ENCODE peak calls at places on chromosome 22, in nine cellular contexts. One of them, this sample, is unnamed.

GRCh38 chr22:19287076-19287724 is 4.3 kb downstream of the CLTCL1 start:
- DNase-seq in CD4-positive, alpha-beta memory T cell: no peak
- DNase-seq in SIG-M5: no peak
- DNase-seq in thoracic aorta: no peak
- DNase-seq in Right ventricle myocardium superior: no peak
- DNase-seq in stimulated activated CD4-positive, alpha-beta T cell treated with anti-CD3 and anti-CD28 coated beads, Interleukin-4, amount 100 ng/mL, for 48 hours: no peak
- DNase-seq in PC-3: peak; percentile 54
- DNase-seq in activated CD4-positive, alpha-beta T cell treated with anti-CD3 and anti-CD28 coated beads for 36 hours: no peak
- DNase-seq in HTR-8/SVneo: no peak
- DNase-seq in this sample: no peak

GRCh38 chr22:46239261-46240048 is 10.6 kb downstream of the CDPF1 start:
- DNase-seq in CD4-positive, alpha-beta memory T cell: no peak
- DNase-seq in PC-3: no peak
- DNase-seq in activated CD4-positive, alpha-beta T cell treated with anti-CD3 and anti-CD28 coated beads for 36 hours: no peak
- DNase-seq in stimulated activated CD4-positive, alpha-beta T cell treated with anti-CD3 and anti-CD28 coated beads, Interleukin-4, amount 100 ng/mL, for 48 hours: no peak
- DNase-seq in thoracic aorta: no peak
- DNase-seq in SIG-M5: no peak
- DNase-seq in HTR-8/SVneo: no peak
- DNase-seq in Right ventricle myocardium superior: no peak
- DNase-seq in this sample: no peak

GRCh38 chr22:18000441-18001039 is 23.8 kb downstream of the MICAL3 start:
- DNase-seq in CD4-positive, alpha-beta memory T cell: peak; percentile 12
- DNase-seq in stimulated activated CD4-positive, alpha-beta T cell treated with anti-CD3 and anti-CD28 coated beads, Interleukin-4, amount 100 ng/mL, for 48 hours: no peak
- DNase-seq in PC-3: peak; percentile 9
- DNase-seq in thoracic aorta: no peak
- DNase-seq in SIG-M5: no peak
- DNase-seq in activated CD4-positive, alpha-beta T cell treated with anti-CD3 and anti-CD28 coated beads for 36 hours: peak; percentile 26
- DNase-seq in Right ventricle myocardium superior: peak; percentile 45
- DNase-seq in HTR-8/SVneo: peak; percentile 21
- DNase-seq in this sample: no peak

GRCh38 chr22:17838180-17838865 is 64.1 kb upstream of the BID start:
- DNase-seq in thoracic aorta: no peak
- DNase-seq in HTR-8/SVneo: no peak
- DNase-seq in CD4-positive, alpha-beta memory T cell: no peak
- DNase-seq in SIG-M5: no peak
- DNase-seq in Right ventricle myocardium superior: no peak
- DNase-seq in stimulated activated CD4-positive, alpha-beta T cell treated with anti-CD3 and anti-CD28 coated beads, Interleukin-4, amount 100 ng/mL, for 48 hours: no peak
- DNase-seq in PC-3: no peak
- DNase-seq in activated CD4-positive, alpha-beta T cell treated with anti-CD3 and anti-CD28 coated beads for 36 hours: no peak
- DNase-seq in this sample: no peak

GRCh38 chr22:42286205-42286604 is 15.8 kb upstream of the TCF20 start:
- DNase-seq in CD4-positive, alpha-beta memory T cell: peak; percentile 52
- DNase-seq in stimulated activated CD4-positive, alpha-beta T cell treated with anti-CD3 and anti-CD28 coated beads, Interleukin-4, amount 100 ng/mL, for 48 hours: no peak
- DNase-seq in SIG-M5: no peak
- DNase-seq in PC-3: no peak
- DNase-seq in thoracic aorta: no peak
- DNase-seq in Right ventricle myocardium superior: no peak
- DNase-seq in HTR-8/SVneo: no peak
- DNase-seq in activated CD4-positive, alpha-beta T cell treated with anti-CD3 and anti-CD28 coated beads for 36 hours: no peak
- DNase-seq in this sample: no peak

GRCh38 chr22:19533857-19534256 is 9.6 kb upstream of the CLDN5 start:
- DNase-seq in HTR-8/SVneo: no peak
- DNase-seq in Right ventricle myocardium superior: no peak
- DNase-seq in CD4-positive, alpha-beta memory T cell: no peak
- DNase-seq in activated CD4-positive, alpha-beta T cell treated with anti-CD3 and anti-CD28 coated beads for 36 hours: no peak
- DNase-seq in thoracic aorta: no peak
- DNase-seq in SIG-M5: no peak
- DNase-seq in stimulated activated CD4-positive, alpha-beta T cell treated with anti-CD3 and anti-CD28 coated beads, Interleukin-4, amount 100 ng/mL, for 48 hours: no peak
- DNase-seq in PC-3: no peak
- DNase-seq in this sample: no peak

GRCh38 chr22:37154925-37155712 is 5.4 kb upstream of the IL2RB start:
- DNase-seq in activated CD4-positive, alpha-beta T cell treated with anti-CD3 and anti-CD28 coated beads for 36 hours: peak; percentile 68
- DNase-seq in HTR-8/SVneo: no peak
- DNase-seq in CD4-positive, alpha-beta memory T cell: no peak
- DNase-seq in thoracic aorta: no peak
- DNase-seq in SIG-M5: no peak
- DNase-seq in Right ventricle myocardium superior: no peak
- DNase-seq in stimulated activated CD4-positive, alpha-beta T cell treated with anti-CD3 and anti-CD28 coated beads, Interleukin-4, amount 100 ng/mL, for 48 hours: no peak
- DNase-seq in PC-3: peak; percentile 12
- DNase-seq in this sample: peak; percentile 64

GRCh38 chr22:50274311-50274710 is 4.1 kb upstream of the MAPK11 start:
- DNase-seq in SIG-M5: no peak
- DNase-seq in PC-3: peak; percentile 58
- DNase-seq in activated CD4-positive, alpha-beta T cell treated with anti-CD3 and anti-CD28 coated beads for 36 hours: peak; percentile 71
- DNase-seq in CD4-positive, alpha-beta memory T cell: peak; percentile 33
- DNase-seq in stimulated activated CD4-positive, alpha-beta T cell treated with anti-CD3 and anti-CD28 coated beads, Interleukin-4, amount 100 ng/mL, for 48 hours: peak; percentile 31
- DNase-seq in Right ventricle myocardium superior: peak; percentile 73
- DNase-seq in thoracic aorta: no peak
- DNase-seq in HTR-8/SVneo: no peak
- DNase-seq in this sample: peak; percentile 58

GRCh38 chr22:30855677-30856518 is 112.7 kb downstream of the MORC2 start:
- DNase-seq in SIG-M5: no peak
- DNase-seq in stimulated activated CD4-positive, alpha-beta T cell treated with anti-CD3 and anti-CD28 coated beads, Interleukin-4, amount 100 ng/mL, for 48 hours: no peak
- DNase-seq in Right ventricle myocardium superior: no peak
- DNase-seq in thoracic aorta: no peak
- DNase-seq in activated CD4-positive, alpha-beta T cell treated with anti-CD3 and anti-CD28 coated beads for 36 hours: no peak
- DNase-seq in PC-3: no peak
- DNase-seq in HTR-8/SVneo: no peak
- DNase-seq in CD4-positive, alpha-beta memory T cell: no peak
- DNase-seq in this sample: no peak

GRCh38 chr22:28976588-28976987 is 85.0 kb downstream of the C22orf31 start:
- DNase-seq in stimulated activated CD4-positive, alpha-beta T cell treated with anti-CD3 and anti-CD28 coated beads, Interleukin-4, amount 100 ng/mL, for 48 hours: no peak
- DNase-seq in HTR-8/SVneo: peak; percentile 34
- DNase-seq in thoracic aorta: no peak
- DNase-seq in activated CD4-positive, alpha-beta T cell treated with anti-CD3 and anti-CD28 coated beads for 36 hours: no peak
- DNase-seq in CD4-positive, alpha-beta memory T cell: no peak
- DNase-seq in Right ventricle myocardium superior: no peak
- DNase-seq in PC-3: peak; percentile 74
- DNase-seq in SIG-M5: no peak
- DNase-seq in this sample: peak; percentile 42

GRCh38 chr22:22949953-22950352 is 62.3 kb downstream of the IGLL5 start:
- DNase-seq in activated CD4-positive, alpha-beta T cell treated with anti-CD3 and anti-CD28 coated beads for 36 hours: no peak
- DNase-seq in CD4-positive, alpha-beta memory T cell: no peak
- DNase-seq in stimulated activated CD4-positive, alpha-beta T cell treated with anti-CD3 and anti-CD28 coated beads, Interleukin-4, amount 100 ng/mL, for 48 hours: no peak
- DNase-seq in SIG-M5: no peak
- DNase-seq in HTR-8/SVneo: no peak
- DNase-seq in PC-3: no peak
- DNase-seq in thoracic aorta: no peak
- DNase-seq in Right ventricle myocardium superior: no peak
- DNase-seq in this sample: no peak

GRCh38 chr22:35172452-35172851 is 84.8 kb upstream of the HMGXB4 start:
- DNase-seq in thoracic aorta: no peak
- DNase-seq in activated CD4-positive, alpha-beta T cell treated with anti-CD3 and anti-CD28 coated beads for 36 hours: no peak
- DNase-seq in Right ventricle myocardium superior: no peak
- DNase-seq in CD4-positive, alpha-beta memory T cell: no peak
- DNase-seq in stimulated activated CD4-positive, alpha-beta T cell treated with anti-CD3 and anti-CD28 coated beads, Interleukin-4, amount 100 ng/mL, for 48 hours: no peak
- DNase-seq in HTR-8/SVneo: no peak
- DNase-seq in PC-3: no peak
- DNase-seq in SIG-M5: no peak
- DNase-seq in this sample: no peak

GRCh38 chr22:22374163-22374562 is 129.6 kb downstream of the VPREB1 start:
- DNase-seq in HTR-8/SVneo: no peak
- DNase-seq in SIG-M5: no peak
- DNase-seq in CD4-positive, alpha-beta memory T cell: no peak
- DNase-seq in thoracic aorta: no peak
- DNase-seq in activated CD4-positive, alpha-beta T cell treated with anti-CD3 and anti-CD28 coated beads for 36 hours: no peak
- DNase-seq in Right ventricle myocardium superior: no peak
- DNase-seq in stimulated activated CD4-positive, alpha-beta T cell treated with anti-CD3 and anti-CD28 coated beads, Interleukin-4, amount 100 ng/mL, for 48 hours: no peak
- DNase-seq in PC-3: no peak
- DNase-seq in this sample: no peak

GRCh38 chr22:36252754-36253522 is at the start of gene APOL1:
- DNase-seq in HTR-8/SVneo: no peak
- DNase-seq in SIG-M5: no peak
- DNase-seq in thoracic aorta: no peak
- DNase-seq in PC-3: no peak
- DNase-seq in stimulated activated CD4-positive, alpha-beta T cell treated with anti-CD3 and anti-CD28 coated beads, Interleukin-4, amount 100 ng/mL, for 48 hours: peak; percentile 45
- DNase-seq in activated CD4-positive, alpha-beta T cell treated with anti-CD3 and anti-CD28 coated beads for 36 hours: peak; percentile 71
- DNase-seq in Right ventricle myocardium superior: no peak
- DNase-seq in CD4-positive, alpha-beta memory T cell: peak; percentile 60
- DNase-seq in this sample: no peak

GRCh38 chr22:22067192-22067591 is 84.6 kb upstream of the TOP3B start:
- DNase-seq in activated CD4-positive, alpha-beta T cell treated with anti-CD3 and anti-CD28 coated beads for 36 hours: no peak
- DNase-seq in PC-3: no peak
- DNase-seq in thoracic aorta: no peak
- DNase-seq in SIG-M5: no peak
- DNase-seq in HTR-8/SVneo: no peak
- DNase-seq in stimulated activated CD4-positive, alpha-beta T cell treated with anti-CD3 and anti-CD28 coated beads, Interleukin-4, amount 100 ng/mL, for 48 hours: no peak
- DNase-seq in CD4-positive, alpha-beta memory T cell: no peak
- DNase-seq in Right ventricle myocardium superior: no peak
- DNase-seq in this sample: no peak

GRCh38 chr22:23591846-23592245 is 11.8 kb upstream of the IGLL1 start:
- DNase-seq in Right ventricle myocardium superior: no peak
- DNase-seq in CD4-positive, alpha-beta memory T cell: no peak
- DNase-seq in activated CD4-positive, alpha-beta T cell treated with anti-CD3 and anti-CD28 coated beads for 36 hours: no peak
- DNase-seq in PC-3: no peak
- DNase-seq in HTR-8/SVneo: no peak
- DNase-seq in thoracic aorta: no peak
- DNase-seq in stimulated activated CD4-positive, alpha-beta T cell treated with anti-CD3 and anti-CD28 coated beads, Interleukin-4, amount 100 ng/mL, for 48 hours: no peak
- DNase-seq in SIG-M5: no peak
- DNase-seq in this sample: no peak